ENCODE peak calls at places on chromosome 10, in five cellular contexts. One of them, this sample, is unnamed. For H3K4me1, the result is how much of the 10 kb centered on the place peaks cover.

GRCh38 chr10:114543456-114543855 is 114.6 kb downstream of the ABLIM1 start:
- DNase-seq in breast epithelium: no peak
- DNase-seq in neuronal stem cell: no peak
- DNase-seq in stomach: no peak
- DNase-seq in Panc1: no peak
- DNase-seq in this sample: no peak

GRCh38 chr10:116694253-116694926 is 48.0 kb downstream of the HSPA12A start:
- DNase-seq in breast epithelium: no peak
- DNase-seq in neuronal stem cell: no peak
- DNase-seq in stomach: no peak
- DNase-seq in Panc1: no peak
- DNase-seq in this sample: no peak

GRCh38 chr10:54469587-54470323 is 331.3 kb downstream of the PCDH15 start:
- DNase-seq in breast epithelium: no peak
- DNase-seq in neuronal stem cell: no peak
- DNase-seq in stomach: no peak
- DNase-seq in Panc1: no peak
- DNase-seq in this sample: no peak

GRCh38 chr10:30127120-30127541 is 67.7 kb upstream of the JCAD start:
- DNase-seq in breast epithelium: no peak
- DNase-seq in neuronal stem cell: no peak
- DNase-seq in stomach: no peak
- DNase-seq in Panc1: no peak
- DNase-seq in this sample: no peak

GRCh38 chr10:7315906-7316305 is 94.9 kb downstream of the SFMBT2 start:
- DNase-seq in breast epithelium: no peak
- DNase-seq in neuronal stem cell: no peak
- DNase-seq in stomach: no peak
- DNase-seq in Panc1: no peak
- DNase-seq in this sample: no peak

GRCh38 chr10:90779573-90779972 is 78.3 kb downstream of the HTR7 start:
- DNase-seq in breast epithelium: no peak
- DNase-seq in neuronal stem cell: no peak
- DNase-seq in stomach: no peak
- DNase-seq in Panc1: no peak
- DNase-seq in this sample: no peak

GRCh38 chr10:128318366-128318765 is 192.1 kb upstream of the MKI67 start:
- DNase-seq in breast epithelium: no peak
- DNase-seq in neuronal stem cell: no peak
- DNase-seq in stomach: no peak
- DNase-seq in Panc1: no peak
- DNase-seq in this sample: no peak

GRCh38 chr10:131101011-131101410 is 210.5 kb downstream of the TCERG1L start:
- DNase-seq in breast epithelium: no peak
- DNase-seq in neuronal stem cell: no peak
- DNase-seq in stomach: no peak
- DNase-seq in Panc1: no peak
- DNase-seq in this sample: no peak

GRCh38 chr10:18279202-18279601 is 139.0 kb downstream of the CACNB2 start:
- DNase-seq in breast epithelium: no peak
- DNase-seq in neuronal stem cell: no peak
- DNase-seq in stomach: no peak
- DNase-seq in Panc1: no peak
- DNase-seq in this sample: no peak

GRCh38 chr10:132162021-132162531 is 24.7 kb upstream of the DPYSL4 start:
- DNase-seq in breast epithelium: no peak
- DNase-seq in neuronal stem cell: no peak
- DNase-seq in stomach: no peak
- DNase-seq in Panc1: no peak
- DNase-seq in this sample: no peak

GRCh38 chr10:21764790-21765189 is 230.8 kb downstream of the MLLT10 start:
- DNase-seq in breast epithelium: no peak
- DNase-seq in neuronal stem cell: no peak
- DNase-seq in stomach: no peak
- DNase-seq in Panc1: no peak
- DNase-seq in this sample: no peak

GRCh38 chr10:88792656-88793055 is 9.9 kb upstream of the LIPM start:
- DNase-seq in breast epithelium: no peak
- DNase-seq in neuronal stem cell: no peak
- DNase-seq in stomach: no peak
- DNase-seq in Panc1: no peak
- DNase-seq in this sample: no peak

GRCh38 chr10:102796407-102797176 is 40.6 kb downstream of the CYP17A1 start:
- DNase-seq in breast epithelium: peak
- DNase-seq in neuronal stem cell: no peak
- DNase-seq in stomach: peak
- DNase-seq in Panc1: no peak
- DNase-seq in this sample: peak

GRCh38 chr10:102791754-102792153 is 45.5 kb downstream of the CYP17A1 start:
- DNase-seq in breast epithelium: no peak
- DNase-seq in neuronal stem cell: no peak
- DNase-seq in stomach: no peak
- DNase-seq in Panc1: no peak
- DNase-seq in this sample: no peak

GRCh38 chr10:102800601-102801335 is 36.4 kb downstream of the CYP17A1 start:
- DNase-seq in breast epithelium: no peak
- DNase-seq in neuronal stem cell: no peak
- DNase-seq in stomach: no peak
- DNase-seq in Panc1: no peak
- DNase-seq in this sample: no peak

GRCh38 chr10:102799691-102800435 is 37.4 kb downstream of the CYP17A1 start:
- DNase-seq in breast epithelium: peak
- DNase-seq in neuronal stem cell: no peak
- DNase-seq in stomach: peak
- DNase-seq in Panc1: no peak
- DNase-seq in this sample: no peak

DNA sequence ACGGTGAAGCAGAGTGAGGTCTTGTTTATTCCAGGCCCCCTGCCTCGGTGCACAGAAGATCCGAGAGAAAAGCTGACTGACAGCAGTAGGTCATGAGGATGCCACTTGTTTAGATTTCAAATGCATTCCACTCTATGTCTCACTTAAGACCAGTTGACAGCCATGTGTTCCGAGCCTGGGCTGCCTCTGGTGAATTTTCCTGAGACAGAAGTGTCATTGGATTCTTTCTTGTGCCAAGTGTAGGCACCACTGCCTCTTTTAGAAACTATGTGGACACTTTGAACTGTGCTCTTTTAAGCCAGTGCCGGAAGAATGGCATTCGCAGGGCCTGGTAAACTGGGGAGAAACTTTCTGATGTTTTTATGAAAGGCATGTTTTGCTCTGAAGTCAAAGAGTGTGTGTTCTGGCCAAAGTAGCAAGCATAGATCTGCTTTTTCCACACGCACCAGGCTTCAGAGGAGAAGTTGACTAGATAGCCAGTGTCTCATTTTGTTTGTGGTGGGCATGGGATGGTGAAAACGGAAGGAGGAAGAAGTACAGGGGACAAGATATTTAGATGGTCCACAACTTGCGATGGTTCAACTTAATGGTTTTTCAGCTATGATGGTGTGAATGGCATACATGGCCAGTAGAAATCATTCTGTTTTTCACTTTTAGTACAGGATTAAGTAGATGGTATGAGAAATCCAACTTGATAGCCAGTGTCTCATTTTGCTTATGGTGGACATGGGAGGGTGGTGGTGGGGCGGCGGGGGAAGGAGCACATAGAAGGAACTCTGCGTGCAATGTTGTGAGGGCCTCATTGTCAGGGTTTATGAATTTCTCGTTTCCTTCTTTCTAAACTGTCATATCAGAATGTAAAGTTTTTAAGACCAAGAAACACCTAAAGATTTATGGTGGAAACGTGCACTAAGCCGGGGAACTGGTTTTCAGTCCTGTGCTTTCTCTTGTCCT is 41.5 kb downstream of the CYP17A1 start:
- DNase-seq in breast epithelium: no peak
- DNase-seq in neuronal stem cell: no peak
- DNase-seq in stomach: no peak
- DNase-seq in Panc1: no peak
- DNase-seq in this sample: no peak
- H3K4me1 ChIP-seq in breast epithelium: under half
- H3K4me1 ChIP-seq in neuronal stem cell: under half
- H3K4me1 ChIP-seq in stomach: under half
- H3K4me1 ChIP-seq in Panc1: under half
- H3K4me1 ChIP-seq in this sample: half or more

GRCh38 chr10:103888113-103888841 is 29.7 kb downstream of the STN1 start:
- DNase-seq in breast epithelium: peak
- DNase-seq in neuronal stem cell: peak
- DNase-seq in stomach: peak
- DNase-seq in Panc1: peak
- DNase-seq in this sample: peak

GRCh38 chr10:103892181-103892580 is 25.8 kb downstream of the STN1 start:
- DNase-seq in breast epithelium: no peak
- DNase-seq in neuronal stem cell: no peak
- DNase-seq in stomach: no peak
- DNase-seq in Panc1: no peak
- DNase-seq in this sample: no peak

GRCh38 chr10:103890194-103890658 is 27.8 kb downstream of the STN1 start:
- DNase-seq in breast epithelium: no peak
- DNase-seq in neuronal stem cell: no peak
- DNase-seq in stomach: peak
- DNase-seq in Panc1: no peak
- DNase-seq in this sample: no peak

GRCh38 chr10:103890688-103891087 is 27.3 kb downstream of the STN1 start:
- DNase-seq in breast epithelium: no peak
- DNase-seq in neuronal stem cell: no peak
- DNase-seq in stomach: no peak
- DNase-seq in Panc1: no peak
- DNase-seq in this sample: no peak

GRCh38 chr10:103889121-103889720 is 28.8 kb downstream of the STN1 start:
- DNase-seq in breast epithelium: no peak
- DNase-seq in neuronal stem cell: no peak
- DNase-seq in stomach: no peak
- DNase-seq in Panc1: no peak
- DNase-seq in this sample: no peak
- H3K4me1 ChIP-seq in breast epithelium: under half
- H3K4me1 ChIP-seq in neuronal stem cell: under half
- H3K4me1 ChIP-seq in stomach: under half
- H3K4me1 ChIP-seq in Panc1: under half
- H3K4me1 ChIP-seq in this sample: half or more

GRCh38 chr10:96648297-96648696 is 61.5 kb upstream of the TM9SF3 start:
- DNase-seq in breast epithelium: no peak
- DNase-seq in neuronal stem cell: no peak
- DNase-seq in stomach: no peak
- DNase-seq in Panc1: no peak
- DNase-seq in this sample: no peak
- H3K4me1 ChIP-seq in breast epithelium: under half
- H3K4me1 ChIP-seq in neuronal stem cell: under half
- H3K4me1 ChIP-seq in stomach: under half
- H3K4me1 ChIP-seq in Panc1: under half
- H3K4me1 ChIP-seq in this sample: under half

GRCh38 chr10:69452676-69453415 is 1.6 kb downstream of the TSPAN15 start:
- DNase-seq in breast epithelium: no peak
- DNase-seq in neuronal stem cell: no peak
- DNase-seq in stomach: no peak
- DNase-seq in Panc1: no peak
- DNase-seq in this sample: peak

GRCh38 chr10:69455009-69455763 is 3.9 kb downstream of the TSPAN15 start:
- DNase-seq in breast epithelium: no peak
- DNase-seq in neuronal stem cell: no peak
- DNase-seq in stomach: no peak
- DNase-seq in Panc1: no peak
- DNase-seq in this sample: no peak

GRCh38 chr10:69451784-69452251 is 553 bp downstream of the TSPAN15 start:
- DNase-seq in breast epithelium: peak
- DNase-seq in neuronal stem cell: no peak
- DNase-seq in stomach: peak
- DNase-seq in Panc1: no peak
- DNase-seq in this sample: no peak

GRCh38 chr10:69451209-69451783 is at the start of gene TSPAN15:
- DNase-seq in breast epithelium: peak
- DNase-seq in neuronal stem cell: peak
- DNase-seq in stomach: peak
- DNase-seq in Panc1: no peak
- DNase-seq in this sample: no peak

DNA sequence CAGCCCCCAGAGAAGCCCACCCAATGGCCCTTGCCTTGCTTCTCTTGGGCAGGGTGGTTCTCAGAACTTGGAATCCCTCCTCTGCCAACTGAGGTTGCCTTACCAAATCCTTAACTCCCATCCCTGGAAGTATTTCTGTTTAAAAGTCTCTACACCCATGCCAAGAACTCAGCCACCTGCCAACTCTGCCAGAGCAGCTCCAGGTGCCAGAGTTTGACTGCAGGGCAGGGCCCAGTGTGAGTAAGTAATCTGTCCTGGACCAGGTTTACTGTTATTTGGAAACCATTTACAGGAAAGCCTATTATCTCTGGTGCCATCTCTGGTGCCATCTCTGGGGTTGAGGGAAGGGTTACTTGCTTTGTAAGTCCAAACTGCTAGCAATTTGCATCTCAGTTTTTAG is 2.5 kb downstream of the TSPAN15 start:
- DNase-seq in breast epithelium: no peak
- DNase-seq in neuronal stem cell: no peak
- DNase-seq in stomach: peak
- DNase-seq in Panc1: no peak
- DNase-seq in this sample: no peak
- H3K4me1 ChIP-seq in breast epithelium: under half
- H3K4me1 ChIP-seq in neuronal stem cell: under half
- H3K4me1 ChIP-seq in stomach: half or more
- H3K4me1 ChIP-seq in Panc1: half or more
- H3K4me1 ChIP-seq in this sample: half or more

GRCh38 chr10:32932330-32932729 is 25.7 kb downstream of the ITGB1 start:
- DNase-seq in breast epithelium: no peak
- DNase-seq in neuronal stem cell: no peak
- DNase-seq in stomach: no peak
- DNase-seq in Panc1: no peak
- DNase-seq in this sample: no peak
- H3K4me1 ChIP-seq in breast epithelium: under half
- H3K4me1 ChIP-seq in neuronal stem cell: under half
- H3K4me1 ChIP-seq in stomach: under half
- H3K4me1 ChIP-seq in Panc1: half or more
- H3K4me1 ChIP-seq in this sample: under half

GRCh38 chr10:15213461-15213861 is 45.0 kb upstream of the NMT2 start:
- DNase-seq in breast epithelium: no peak
- DNase-seq in neuronal stem cell: no peak
- DNase-seq in stomach: no peak
- DNase-seq in Panc1: no peak
- DNase-seq in this sample: no peak
- H3K4me1 ChIP-seq in breast epithelium: under half
- H3K4me1 ChIP-seq in neuronal stem cell: under half
- H3K4me1 ChIP-seq in stomach: under half
- H3K4me1 ChIP-seq in Panc1: under half
- H3K4me1 ChIP-seq in this sample: under half

This sample was measured in suprapubic skin.